ENCODE peak calls at places on chromosomes 7 and 10, in six cellular contexts. F is activated T-cell treated with anti-CD3 and anti-CD28 coated beads, Interleukin-2, amount 50 U/mL, for 72 hours; T is tibial nerve; Y is HS-27A; E is Daoy; K is BJ. C is an unnamed sample.

GRCh38 chr10:22615819-22616499 is 98.4 kb downstream of the PIP4K2A start:
- DNase-seq in T (no peak), E (peak), K (no peak), Y (no peak), F (peak), C (no peak)

GRCh38 chr10:93746844-93747284 is 10.9 kb upstream of the LGI1 start:
- DNase-seq in T (no peak), F (no peak), K (peak), E (peak), Y (peak), C (peak)

GRCh38 chr10:79267449-79267848 is 79.8 kb upstream of the PPIF start:
- DNase-seq in E (no peak), Y (no peak), F (no peak), K (no peak), T (no peak), C (no peak)

GRCh38 chr10:35916791-35917190 is 274.7 kb upstream of the FZD8 start:
- DNase-seq in F (no peak), Y (no peak), E (no peak), T (no peak), K (no peak), C (no peak)

GRCh38 chr10:20935926-20936325 is 38.8 kb upstream of the NEBL start:
- DNase-seq in E (no peak), Y (no peak), T (no peak), K (no peak), F (no peak), C (no peak)

GRCh38 chr10:38118072-38118807 is 24.1 kb downstream of the ZNF37A start:
- DNase-seq in T (no peak), Y (no peak), E (no peak), K (no peak), F (no peak), C (no peak)

GRCh38 chr7:108408294-108409004 is 47.8 kb downstream of the NRCAM start:
- DNase-seq in E (no peak), Y (no peak), K (no peak), T (no peak), F (no peak), C (no peak)

GRCh38 chr10:2680802-2681201 is 386.5 kb upstream of the PFKP start:
- DNase-seq in F (no peak), T (no peak), Y (no peak), K (no peak), E (no peak), C (no peak)

GRCh38 chr10:75011221-75011620 is 100.2 kb upstream of the SAMD8 start:
- DNase-seq in T (no peak), Y (no peak), F (no peak), E (no peak), K (no peak), C (no peak)

GRCh38 chr10:44733743-44734488 is 177.2 kb upstream of the TMEM72 start:
- DNase-seq in E (no peak), F (no peak), Y (no peak), K (no peak), T (no peak), C (no peak)

GRCh38 chr10:5843814-5844705 is 30.8 kb upstream of the GDI2 start:
- DNase-seq in T (no peak), F (no peak), E (no peak), K (no peak), Y (no peak), C (no peak)

GRCh38 chr10:31125789-31126188 is 94.1 kb upstream of the ZNF438 start:
- DNase-seq in F (no peak), E (no peak), T (no peak), Y (no peak), K (no peak), C (no peak)

C was measured in GM04503.